ENCODE peak calls at places on chromosomes 2 and 18, in eight cellular contexts. B, A, P, O, X, U, R and D are unnamed samples.

GRCh38 chr18:56286775-56287174 is 351.6 kb downstream of the TXNL1 start:
- DNase-seq in B (no peak), A (no peak), P (no peak), O (peak; percentile 73), X (no peak), U (no peak), R (no peak), D (no peak)

GRCh38 chr2:64781991-64782390 is 128.3 kb upstream of the SERTAD2 start:
- DNase-seq in B (no peak), A (no peak), P (no peak), O (no peak), X (no peak), U (no peak), R (no peak), D (no peak)

GRCh38 chr2:113342650-113343049 is 63.9 kb upstream of the PAX8 start:
- DNase-seq in B (no peak), A (peak; percentile 20), P (no peak), O (no peak), X (no peak), U (no peak), R (no peak), D (no peak)

GRCh38 chr2:163369111-163369510 is 366.7 kb downstream of the FIGN start:
- DNase-seq in B (no peak), A (no peak), P (no peak), O (no peak), X (no peak), U (no peak), R (no peak), D (peak; percentile 47)

GRCh38 chr2:63345285-63345633 is 243.0 kb downstream of the WDPCP start:
- DNase-seq in B (no peak), A (no peak), P (no peak), O (no peak), X (no peak), U (no peak), R (no peak), D (no peak)

GRCh38 chr2:10159086-10159485 is 36.5 kb downstream of the RRM2 start:
- DNase-seq in B (no peak), A (no peak), P (no peak), O (no peak), X (no peak), U (no peak), R (no peak), D (no peak)

GRCh38 chr2:36423172-36423571 is 67.6 kb downstream of the CRIM1 start:
- DNase-seq in B (no peak), A (no peak), P (peak; percentile 58), O (no peak), X (no peak), U (no peak), R (no peak), D (no peak)

GRCh38 chr2:72112421-72112820 is 35.2 kb downstream of the CYP26B1 start:
- DNase-seq in B (no peak), A (no peak), P (peak; percentile 9), O (peak; percentile 45), X (no peak), U (no peak), R (no peak), D (no peak)

GRCh38 chr2:105895995-105896764 is 151.5 kb downstream of the NCK2 start:
- DNase-seq in B (no peak), A (no peak), P (no peak), O (no peak), X (peak; percentile 75), U (no peak), R (no peak), D (no peak)

GRCh38 chr18:34807106-34807796 is 97.2 kb downstream of the DTNA start:
- DNase-seq in B (no peak), A (no peak), P (no peak), O (no peak), X (no peak), U (no peak), R (peak; percentile 8), D (peak; percentile 21)

GRCh38 chr2:227248876-227249275 is 76.2 kb upstream of the MFF start:
- DNase-seq in B (no peak), A (no peak), P (no peak), O (no peak), X (no peak), U (no peak), R (no peak), D (no peak)

GRCh38 chr2:54725343-54726099 is 2.1 kb downstream of the EML6 start:
- DNase-seq in B (no peak), A (no peak), P (no peak), O (no peak), X (no peak), U (peak; percentile 34), R (no peak), D (no peak)

GRCh38 chr2:131026914-131027313 is 66.3 kb downstream of the FAM168B start:
- DNase-seq in B (peak; percentile 75), A (no peak), P (no peak), O (no peak), X (no peak), U (no peak), R (no peak), D (no peak)

GRCh38 chr2:11305958-11306357 is 38.5 kb downstream of the ROCK2 start:
- DNase-seq in B (no peak), A (no peak), P (no peak), O (peak; percentile 78), X (no peak), U (no peak), R (no peak), D (no peak)

DNA sequence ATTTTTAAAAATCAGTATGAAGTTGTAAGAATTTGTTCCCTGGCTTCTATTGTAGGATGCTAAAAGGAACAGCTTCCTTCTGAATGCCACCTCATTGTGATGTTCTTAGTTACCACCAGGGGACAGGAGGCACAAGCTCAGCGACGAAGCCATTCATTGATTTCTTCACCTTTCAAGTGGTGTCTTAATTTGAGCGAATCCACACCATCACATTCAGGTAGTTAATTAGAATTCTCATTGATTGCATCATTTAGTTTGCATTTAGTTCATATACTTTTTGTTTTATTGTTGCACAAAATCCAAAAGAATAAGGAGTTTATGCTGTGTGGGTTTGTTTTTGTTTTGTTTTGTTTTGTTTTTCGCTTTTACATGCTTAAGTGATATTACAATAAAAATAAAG is 23.1 kb downstream of the CYP27C1 start:
- DNase-seq in B (no peak), A (no peak), P (no peak), O (no peak), X (no peak), U (peak; percentile 38), R (no peak), D (no peak)
- TF ChIP-seq CTCF in B (peak; percentile 41), A (no peak), P (peak; percentile 53), O (peak; percentile 28), X (no peak), U (peak; percentile 73), R (peak; percentile 68), D (peak; percentile 75)

DNA sequence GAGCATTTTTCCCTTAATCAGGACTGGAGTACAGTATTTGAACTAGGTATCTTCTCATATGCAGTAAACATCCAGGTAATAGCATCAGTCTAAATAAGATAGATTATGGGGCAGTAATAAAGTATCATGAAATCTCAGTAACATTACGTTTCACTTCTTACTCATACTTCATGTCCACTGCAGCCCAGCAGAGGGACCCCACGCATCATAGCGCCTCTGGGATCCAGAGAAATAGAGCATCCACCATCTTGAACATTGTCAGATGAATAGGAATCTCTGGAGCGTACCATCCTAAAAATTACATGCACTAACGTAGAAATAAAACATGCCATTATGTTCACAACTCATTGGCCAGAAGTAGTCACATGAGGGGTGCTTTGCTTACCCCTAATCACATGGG is 499.0 kb downstream of the CPS1 start:
- DNase-seq in B (no peak), A (no peak), P (no peak), O (peak; percentile 2), X (no peak), U (no peak), R (peak; percentile 10), D (no peak)
- TF ChIP-seq CTCF in B (no peak), A (no peak), P (no peak), O (peak; percentile 17), X (no peak), U (peak; percentile 36), R (no peak), D (peak; percentile 84)

DNA sequence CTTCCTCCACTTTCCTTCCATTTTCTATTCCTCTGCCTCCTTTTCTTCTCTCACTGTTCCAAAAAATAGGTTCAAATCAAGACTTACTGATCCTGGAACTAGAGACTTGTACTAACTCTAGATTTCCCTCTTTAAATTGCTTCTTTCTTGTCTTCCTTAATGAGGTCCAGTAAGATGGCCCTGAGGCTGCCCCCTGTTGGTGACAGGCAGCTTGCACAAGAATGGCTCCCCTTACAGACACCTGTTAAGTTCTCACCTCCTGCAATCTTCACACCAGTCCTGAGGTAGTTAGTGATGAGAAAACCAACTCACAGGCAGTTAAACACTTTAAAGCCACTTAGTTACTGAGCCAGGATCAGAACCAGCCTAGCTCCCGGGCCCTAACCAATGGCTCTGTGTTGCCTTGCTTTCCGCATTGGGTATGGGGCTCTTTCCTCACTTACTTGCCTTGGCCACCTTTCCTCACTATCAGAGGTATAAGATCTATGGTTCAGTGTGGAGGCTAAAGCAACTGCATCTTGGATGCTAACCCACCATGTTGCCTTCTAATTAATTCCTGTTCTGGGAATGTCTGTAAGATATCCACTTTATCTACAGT is 130.6 kb downstream of the AKAIN1 start:
- DNase-seq in B (no peak), A (no peak), P (peak; percentile 23), O (no peak), X (no peak), U (peak; percentile 41), R (peak; percentile 22), D (no peak)
- TF ChIP-seq CTCF in B (no peak), A (peak; percentile 16), P (peak; percentile 37), O (no peak), X (no peak), U (peak; percentile 84), R (peak; percentile 32), D (no peak)

GRCh38 chr18:54222922-54223567 is 1.4 kb downstream of the MBD2 start:
- DNase-seq in B (no peak), A (no peak), P (peak; percentile 23), O (no peak), X (no peak), U (peak; percentile 82), R (peak; percentile 34), D (no peak)

GRCh38 chr18:54228364-54228763 is 3.9 kb upstream of the MBD2 start:
- DNase-seq in B (no peak), A (no peak), P (no peak), O (no peak), X (no peak), U (no peak), R (no peak), D (no peak)

GRCh38 chr18:54220406-54220805 is 4.1 kb downstream of the MBD2 start:
- DNase-seq in B (no peak), A (no peak), P (no peak), O (no peak), X (no peak), U (peak; percentile 60), R (no peak), D (no peak)

GRCh38 chr18:54223568-54224241 is 764 bp downstream of the MBD2 start:
- DNase-seq in B (no peak), A (peak; percentile 36), P (peak; percentile 87), O (peak; percentile 94), X (peak; percentile 66), U (peak; percentile 48), R (peak; percentile 46), D (peak; percentile 91)

DNA sequence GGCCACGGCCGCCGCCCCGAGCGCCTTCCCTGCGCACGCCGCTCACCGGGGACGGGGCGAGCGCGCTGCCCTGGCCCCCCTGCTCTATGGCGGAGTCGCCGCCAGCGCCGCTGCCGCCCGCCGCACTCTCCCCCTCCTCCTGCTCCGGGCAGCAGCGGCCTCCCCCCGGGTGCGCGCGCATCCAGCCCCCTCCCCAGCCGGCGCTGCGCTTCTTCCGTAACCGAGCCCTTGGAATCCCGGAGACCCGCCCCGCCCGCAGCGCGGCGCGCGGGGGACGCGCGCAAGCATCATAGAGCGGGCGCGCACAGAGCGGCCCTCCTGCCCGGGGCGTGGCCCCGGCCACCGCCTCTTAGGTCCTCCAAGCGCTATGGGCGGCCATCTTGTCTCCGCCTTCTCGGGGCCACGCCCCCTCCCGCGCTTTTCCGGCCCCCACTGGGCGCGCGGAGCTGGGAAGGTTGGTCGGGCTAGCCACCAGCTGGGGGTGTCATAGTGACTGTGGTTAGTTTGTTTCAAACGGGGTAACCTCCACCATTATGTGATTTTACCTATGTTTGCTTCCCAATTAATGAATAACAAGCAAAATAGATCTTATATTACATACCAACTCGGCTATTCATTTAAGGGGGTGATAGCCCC is at the start of gene MBD2:
- DNase-seq in B (peak; percentile 97), A (peak; percentile 96), P (peak; percentile 96), O (peak; percentile 97), X (peak; percentile 97), U (peak; percentile 94), R (peak; percentile 96), D (peak; percentile 80)
- TF ChIP-seq CTCF in B (peak; percentile 43), A (peak; percentile 45), P (no peak), O (peak; percentile 29), X (peak; percentile 12), U (peak; percentile 52), R (no peak), D (peak; percentile 40)